ENCODE peak calls at places on chromosomes 4 and X, in nine cellular contexts. T, O, Q, D, M, G, B, Y and H are unnamed samples.

GRCh38 chr4:118086334-118086733 is 52.0 kb downstream of the NDST3 start:
- DNase-seq in T (no peak), O (no peak), Q (peak), D (no peak), M (no peak), G (no peak), B (no peak), Y (no peak), H (peak)

GRCh38 chr4:76977731-76978350 is 28.3 kb downstream of the SEPTIN11 start:
- DNase-seq in T (no peak), O (no peak), Q (peak), D (no peak), M (no peak), G (no peak), B (no peak), Y (no peak), H (peak)

GRCh38 chrX:120334137-120334536 is 22.9 kb upstream of the TMEM255A start:
- DNase-seq in T (no peak), O (no peak), Q (no peak), D (no peak), M (no peak), G (no peak), B (no peak), Y (no peak), H (no peak)

GRCh38 chr4:174628206-174628605 is 105.9 kb upstream of the HPGD start:
- DNase-seq in T (no peak), O (no peak), Q (no peak), D (no peak), M (no peak), G (no peak), B (no peak), Y (no peak), H (no peak)

GRCh38 chr4:67776746-67777145 is 22.6 kb upstream of the GNRHR start:
- DNase-seq in T (no peak), O (no peak), Q (no peak), D (no peak), M (no peak), G (no peak), B (no peak), Y (no peak), H (no peak)

GRCh38 chr4:186551849-186552248 is 3.5 kb downstream of the MTNR1A start:
- DNase-seq in T (no peak), O (no peak), Q (no peak), D (no peak), M (no peak), G (no peak), B (no peak), Y (no peak), H (no peak)

GRCh38 chr4:77465271-77465670 is 140.3 kb upstream of the CXCL13 start:
- DNase-seq in T (no peak), O (no peak), Q (peak), D (no peak), M (no peak), G (no peak), B (peak), Y (no peak), H (peak)

GRCh38 chrX:8364369-8365141 is 100.1 kb upstream of the VCX3B start:
- DNase-seq in T (peak), O (no peak), Q (no peak), D (no peak), M (no peak), G (no peak), B (no peak), Y (no peak), H (no peak)

GRCh38 chrX:135454816-135455215 is 33.1 kb downstream of the SMIM10L2A start:
- DNase-seq in T (no peak), O (no peak), Q (no peak), D (no peak), M (no peak), G (no peak), B (no peak), Y (no peak), H (peak)